ENCODE peak calls at places on chromosomes 5 and 9, in eight cellular contexts. N, C, F, V, T, Q, G and W are unnamed samples.

GRCh38 chr9:76583256-76583655 is 124.3 kb downstream of the GCNT1 start:
- DNase-seq in T (no peak), N (no peak), V (peak), F (no peak), Q (no peak), G (no peak), C (no peak), W (no peak)

GRCh38 chr9:89477395-89477794 is 20.5 kb downstream of the SEMA4D start:
- DNase-seq in V (no peak), F (no peak), G (no peak), Q (no peak), N (no peak), C (no peak), T (no peak), W (no peak)

GRCh38 chr9:134830126-134830525 is 50.5 kb upstream of the FCN2 start:
- DNase-seq in G (no peak), F (no peak), C (no peak), N (no peak), V (no peak), Q (no peak), T (no peak), W (no peak)

GRCh38 chr5:141245250-141245717 is at the start of gene PCDHB15:
- DNase-seq in G (no peak), Q (no peak), N (peak), V (no peak), F (no peak), C (no peak), T (no peak), W (no peak)

GRCh38 chr9:93577045-93577939 is 908 bp downstream of the PHF2 start:
- DNase-seq in T (no peak), Q (no peak), F (no peak), N (no peak), G (no peak), V (no peak), C (no peak), W (no peak)

GRCh38 chr9:109507421-109507838 is 9.3 kb upstream of the PTPN3 start:
- DNase-seq in N (no peak), C (no peak), V (peak), Q (no peak), G (no peak), T (no peak), F (peak), W (no peak)

GRCh38 chr5:150338546-150338945 is 19.0 kb upstream of the TCOF1 start:
- DNase-seq in Q (no peak), T (no peak), N (no peak), C (no peak), G (no peak), V (no peak), F (no peak), W (no peak)

GRCh38 chr5:73118331-73119011 is 1.9 kb upstream of the TMEM171 start:
- DNase-seq in T (no peak), G (peak), C (no peak), N (no peak), Q (no peak), V (no peak), F (no peak), W (no peak)

GRCh38 chr5:28523887-28524637 is 1485.7 kb upstream of the CDH9 start:
- DNase-seq in G (no peak), T (no peak), N (no peak), F (no peak), Q (no peak), C (no peak), V (peak), W (no peak)

GRCh38 chr9:110444911-110445310 is 107.2 kb upstream of the TXNDC8 start:
- DNase-seq in Q (no peak), G (no peak), T (no peak), C (no peak), F (peak), N (no peak), V (peak), W (no peak)

GRCh38 chr5:180143656-180144364 is 65.2 kb downstream of the RASGEF1C start:
- DNase-seq in G (no peak), F (no peak), C (no peak), Q (no peak), V (no peak), N (no peak), T (no peak), W (no peak)

GRCh38 chr5:97495301-97495700 is 312.3 kb upstream of the RIOK2 start:
- DNase-seq in N (no peak), C (no peak), T (no peak), V (no peak), Q (no peak), G (no peak), F (no peak), W (no peak)

GRCh38 chr5:39689919-39690318 is 265.1 kb upstream of the DAB2 start:
- DNase-seq in G (no peak), V (no peak), C (no peak), Q (no peak), T (no peak), N (no peak), F (no peak), W (no peak)

GRCh38 chr5:145554399-145554798 is 280.7 kb downstream of the PRELID2 start:
- DNase-seq in F (peak), C (no peak), V (peak), T (peak), G (peak), Q (no peak), N (no peak), W (no peak)

GRCh38 chr5:15664961-15665360 is 165.0 kb downstream of the FBXL7 start:
- DNase-seq in C (no peak), N (no peak), F (no peak), Q (no peak), V (peak), T (no peak), G (no peak), W (peak)

GRCh38 chr5:22669345-22669744 is 183.8 kb downstream of the CDH12 start:
- DNase-seq in T (no peak), Q (no peak), N (no peak), F (no peak), G (no peak), V (no peak), C (no peak), W (no peak)

GRCh38 chr9:2385746-2386145 is 235.8 kb upstream of the VLDLR start:
- DNase-seq in G (no peak), Q (no peak), C (no peak), V (no peak), T (no peak), F (no peak), N (no peak), W (no peak)

GRCh38 chr5:90191352-90192045 is 218.1 kb downstream of the CETN3 start:
- DNase-seq in T (no peak), G (no peak), Q (no peak), N (peak), V (no peak), C (no peak), F (no peak), W (no peak)

GRCh38 chr5:35246928-35247644 is 16.8 kb upstream of the PRLR start:
- DNase-seq in N (no peak), V (peak), G (no peak), C (no peak), F (no peak), T (no peak), Q (no peak), W (no peak)

GRCh38 chr5:4561403-4561802 is 578.7 kb upstream of the ADAMTS16 start:
- DNase-seq in N (no peak), F (no peak), T (no peak), Q (no peak), V (no peak), C (no peak), G (no peak), W (no peak)

GRCh38 chr5:134649163-134649916 is 755 bp downstream of the SEC24A start:
- DNase-seq in Q (no peak), F (no peak), N (no peak), C (no peak), V (peak), G (no peak), T (peak), W (no peak)

GRCh38 chr5:179120421-179120861 is 60.3 kb downstream of the ZNF354C start:
- DNase-seq in Q (no peak), C (no peak), V (no peak), F (no peak), T (no peak), G (no peak), N (no peak), W (no peak)

GRCh38 chr5:42005561-42006153 is 80.6 kb downstream of the FBXO4 start:
- DNase-seq in C (no peak), V (peak), G (no peak), N (no peak), T (peak), Q (no peak), F (no peak), W (no peak)

GRCh38 chr5:1724822-1725602 is 74.6 kb downstream of the MRPL36 start:
- DNase-seq in V (peak), F (no peak), G (no peak), T (no peak), N (no peak), Q (no peak), C (no peak), W (peak)

GRCh38 chr9:34403554-34404380 is 27.1 kb upstream of the MYORG start:
- DNase-seq in Q (peak), G (peak), N (peak), T (peak), F (no peak), C (no peak), V (peak), W (peak)

GRCh38 chr5:51433052-51433710 is 49.9 kb downstream of the ISL1 start:
- DNase-seq in V (no peak), F (no peak), T (no peak), Q (no peak), G (no peak), N (no peak), C (no peak), W (no peak)

GRCh38 chr9:3824589-3824988 is 298.8 kb upstream of the RFX3 start:
- DNase-seq in N (no peak), G (no peak), V (no peak), C (no peak), F (no peak), Q (no peak), T (no peak), W (peak)

GRCh38 chr9:130493476-130493875 is 48.7 kb downstream of the ASS1 start:
- DNase-seq in C (no peak), F (no peak), G (no peak), T (no peak), Q (no peak), N (no peak), V (no peak), W (no peak)